ENCODE peak calls at places on chromosomes 12 and 14, in ten cellular contexts. I is cardiac fibroblast; E is hypothalamus; K is epithelial cell of esophagus; O is astrocyte of the hippocampus; W is skeletal muscle cell; Y is NCI-H446; B is globus pallidus; L is effector memory CD8-positive, alpha-beta T cell; J is DMS 273 treated with DMSO at 0.1 percent for 48 hours. Q is an unnamed sample.

GRCh38 chr14:72880164-72880563 is 13.7 kb downstream of the DPF3 start:
- DNase-seq in I (no peak), E (no peak), K (no peak), O (no peak), W (no peak), Y (no peak), B (no peak), L (no peak), J (no peak), Q (no peak)

GRCh38 chr12:112905451-112906089 is 1.2 kb upstream of the OAS1 start:
- DNase-seq in I (no peak), E (no peak), K (peak), O (no peak), W (no peak), Y (peak), B (no peak), L (no peak), J (no peak), Q (no peak)

GRCh38 chr12:12467701-12468218 is 94.9 kb downstream of the DUSP16 start:
- DNase-seq in I (no peak), E (peak), K (no peak), O (peak), W (no peak), Y (no peak), B (peak), L (no peak), J (no peak), Q (no peak)

GRCh38 chr14:100237735-100238418 is 1.1 kb upstream of the YY1 start:
- DNase-seq in I (peak), E (no peak), K (peak), O (peak), W (no peak), Y (peak), B (no peak), L (peak), J (peak), Q (peak)

GRCh38 chr12:98868538-98868937 is 223.4 kb downstream of the APAF1 start:
- DNase-seq in I (no peak), E (no peak), K (no peak), O (no peak), W (no peak), Y (no peak), B (no peak), L (no peak), J (no peak), Q (no peak)

GRCh38 chr12:34395056-34396005 is 373.0 kb downstream of the ALG10 start:
- DNase-seq in I (no peak), E (no peak), K (no peak), O (no peak), W (no peak), Y (no peak), B (no peak), L (no peak), J (no peak), Q (no peak)

GRCh38 chr14:37278673-37279538 is 81.2 kb downstream of the MIPOL1 start:
- DNase-seq in I (no peak), E (no peak), K (no peak), O (no peak), W (no peak), Y (no peak), B (no peak), L (no peak), J (no peak), Q (no peak)

GRCh38 chr14:94665121-94665520 is 52.9 kb downstream of the SERPINA3 start:
- DNase-seq in I (peak), E (no peak), K (no peak), O (peak), W (peak), Y (no peak), B (no peak), L (no peak), J (no peak), Q (no peak)

GRCh38 chr14:34362625-34363251 is 99.3 kb downstream of the SPTSSA start:
- DNase-seq in I (no peak), E (no peak), K (no peak), O (no peak), W (no peak), Y (no peak), B (no peak), L (no peak), J (no peak), Q (no peak)

GRCh38 chr14:25095784-25096390 is 45.9 kb upstream of the STXBP6 start:
- DNase-seq in I (no peak), E (no peak), K (no peak), O (no peak), W (no peak), Y (no peak), B (no peak), L (no peak), J (no peak), Q (no peak)

GRCh38 chr14:104319489-104320241 is 181.3 kb downstream of the KIF26A start:
- DNase-seq in I (no peak), E (no peak), K (no peak), O (no peak), W (no peak), Y (no peak), B (no peak), L (no peak), J (no peak), Q (no peak)

GRCh38 chr12:42145552-42146215 is 1.0 kb upstream of the GXYLT1 start:
- DNase-seq in I (no peak), E (no peak), K (peak), O (no peak), W (no peak), Y (peak), B (peak), L (no peak), J (no peak), Q (no peak)

GRCh38 chr12:96886998-96887677 is 19.9 kb upstream of the NEDD1 start:
- DNase-seq in I (peak), E (no peak), K (no peak), O (peak), W (peak), Y (peak), B (peak), L (no peak), J (no peak), Q (no peak)

GRCh38 chr14:77800814-77801213 is 905 bp downstream of the ADCK1 start:
- DNase-seq in I (no peak), E (no peak), K (no peak), O (no peak), W (no peak), Y (no peak), B (no peak), L (no peak), J (no peak), Q (no peak)

GRCh38 chr12:69843653-69844052 is 18.6 kb downstream of the MYRFL start:
- DNase-seq in I (no peak), E (no peak), K (no peak), O (no peak), W (no peak), Y (peak), B (no peak), L (no peak), J (no peak), Q (no peak)

GRCh38 chr12:104790296-104791125 is 167.6 kb downstream of the SLC41A2 start:
- DNase-seq in I (peak), E (no peak), K (no peak), O (no peak), W (no peak), Y (no peak), B (no peak), L (peak), J (no peak), Q (peak)

GRCh38 chr12:90010089-90010488 is 301.5 kb upstream of the ATP2B1 start:
- DNase-seq in I (peak), E (no peak), K (no peak), O (no peak), W (no peak), Y (no peak), B (no peak), L (no peak), J (no peak), Q (no peak)

GRCh38 chr14:56331815-56332214 is 213.6 kb downstream of the PELI2 start:
- DNase-seq in I (no peak), E (no peak), K (no peak), O (no peak), W (peak), Y (no peak), B (no peak), L (no peak), J (peak), Q (no peak)

GRCh38 chr12:110349521-110350151 is 53.9 kb downstream of the ANAPC7 start:
- DNase-seq in I (no peak), E (no peak), K (no peak), O (no peak), W (no peak), Y (no peak), B (no peak), L (no peak), J (no peak), Q (no peak)

GRCh38 chr12:75553398-75553797 is 42.0 kb upstream of the KRR1 start:
- DNase-seq in I (no peak), E (no peak), K (peak), O (peak), W (no peak), Y (no peak), B (no peak), L (no peak), J (no peak), Q (no peak)

GRCh38 chr12:27193854-27194544 is 50.1 kb upstream of the STK38L start:
- DNase-seq in I (peak), E (no peak), K (peak), O (peak), W (peak), Y (peak), B (no peak), L (no peak), J (no peak), Q (no peak)

GRCh38 chr14:59463773-59464650 is 1.2 kb downstream of the GPR135 start:
- DNase-seq in I (no peak), E (no peak), K (peak), O (no peak), W (no peak), Y (no peak), B (peak), L (no peak), J (no peak), Q (no peak)

GRCh38 chr14:22955702-22956575 is 951 bp downstream of the HAUS4 start:
- DNase-seq in I (no peak), E (no peak), K (peak), O (peak), W (no peak), Y (no peak), B (no peak), L (no peak), J (no peak), Q (no peak)

GRCh38 chr12:32918890-32919791 is 22.6 kb upstream of the PKP2 start:
- DNase-seq in I (peak), E (no peak), K (peak), O (peak), W (no peak), Y (peak), B (peak), L (no peak), J (no peak), Q (peak)

GRCh38 chr14:57139173-57139572 is 129.5 kb downstream of the EXOC5 start:
- DNase-seq in I (no peak), E (no peak), K (no peak), O (no peak), W (no peak), Y (no peak), B (no peak), L (no peak), J (no peak), Q (no peak)

Q was measured in HEK293T.